ENCODE peak calls at places on chromosomes 12 and 14, in six cellular contexts. Q is HCT116, W is psoas muscle, C is left ventricle myocardium inferior, T is cardiac fibroblast, J is IMR-90. O is an unnamed sample.
A peak's percentile ranks its signal among the peaks of the same experiment; 100 is the strongest.

GRCh38 chr14:101604228-101604934 is 43.1 kb downstream of the DIO3 start:
- DNase-seq in Q (no peak), W (no peak), C (peak; percentile 4), T (no peak), J (no peak), O (no peak)

GRCh38 chr12:98725481-98726247 is 80.6 kb downstream of the APAF1 start:
- DNase-seq in Q (peak; percentile 21), W (no peak), C (no peak), T (peak; percentile 72), J (peak; percentile 80), O (peak; percentile 73)

GRCh38 chr14:35352274-35353233 is 52.0 kb downstream of the NFKBIA start:
- DNase-seq in Q (no peak), W (no peak), C (no peak), T (no peak), J (no peak), O (no peak)

GRCh38 chr12:111410229-111411186 is 4.8 kb downstream of the SH2B3 start:
- DNase-seq in Q (no peak), W (no peak), C (peak; percentile 44), T (peak; percentile 53), J (no peak), O (peak; percentile 49)

GRCh38 chr14:35342160-35343010 is 50.2 kb downstream of the PSMA6 start:
- DNase-seq in Q (no peak), W (peak; percentile 77), C (peak; percentile 67), T (peak; percentile 59), J (peak; percentile 62), O (peak; percentile 43)

GRCh38 chr14:74493343-74494261 is at the start of gene ISCA2:
- DNase-seq in Q (peak; percentile 97), W (peak; percentile 100), C (peak; percentile 100), T (peak; percentile 100), J (peak; percentile 99), O (peak; percentile 99)

GRCh38 chr12:67540920-67541624 is 107.5 kb upstream of the DYRK2 start:
- DNase-seq in Q (no peak), W (no peak), C (no peak), T (no peak), J (peak; percentile 16), O (peak; percentile 59)

GRCh38 chr12:5497329-5498058 is 65.6 kb downstream of the NTF3 start:
- DNase-seq in Q (no peak), W (peak; percentile 24), C (no peak), T (no peak), J (peak; percentile 26), O (no peak)

GRCh38 chr12:31578632-31579031 is 12.3 kb downstream of the DENND5B start:
- DNase-seq in Q (no peak), W (no peak), C (no peak), T (peak; percentile 35), J (peak; percentile 49), O (peak; percentile 75)

GRCh38 chr14:89941830-89942377 is 12.6 kb downstream of the EFCAB11 start:
- DNase-seq in Q (no peak), W (no peak), C (no peak), T (no peak), J (no peak), O (no peak)

GRCh38 chr12:107539196-107539939 is 146.2 kb upstream of the PWP1 start:
- DNase-seq in Q (no peak), W (no peak), C (no peak), T (no peak), J (no peak), O (no peak)

GRCh38 chr14:89417469-89418225 is 614 bp upstream of the FOXN3 start:
- DNase-seq in Q (peak; percentile 54), W (peak; percentile 62), C (peak; percentile 61), T (peak; percentile 47), J (peak; percentile 33), O (peak; percentile 48)

GRCh38 chr12:121530600-121531355 is 50.0 kb downstream of the KDM2B start:
- DNase-seq in Q (no peak), W (peak; percentile 61), C (peak; percentile 78), T (peak; percentile 94), J (peak; percentile 88), O (peak; percentile 80)

GRCh38 chr12:65508281-65509035 is 230.0 kb downstream of the MSRB3 start:
- DNase-seq in Q (no peak), W (no peak), C (no peak), T (no peak), J (no peak), O (no peak)

GRCh38 chr12:26465419-26466097 is 270.2 kb downstream of the SSPN start:
- DNase-seq in Q (no peak), W (no peak), C (no peak), T (peak; percentile 34), J (no peak), O (peak; percentile 9)

GRCh38 chr14:31138301-31138700 is 69.3 kb downstream of the HECTD1 start:
- DNase-seq in Q (no peak), W (no peak), C (no peak), T (no peak), J (peak; percentile 6), O (no peak)

GRCh38 chr14:100317897-100318808 is 5.0 kb upstream of the SLC25A47 start:
- DNase-seq in Q (peak; percentile 35), W (peak; percentile 78), C (peak; percentile 81), T (peak; percentile 76), J (peak; percentile 26), O (peak; percentile 46)

GRCh38 chr14:100147181-100147631 is 12.2 kb downstream of the DEGS2 start:
- DNase-seq in Q (no peak), W (no peak), C (no peak), T (no peak), J (no peak), O (no peak)

GRCh38 chr12:31021809-31022492 is 51.7 kb upstream of the DDX11 start:
- DNase-seq in Q (no peak), W (no peak), C (no peak), T (no peak), J (no peak), O (peak; percentile 63)

GRCh38 chr14:85254718-85255117 is 275.2 kb upstream of the FLRT2 start:
- DNase-seq in Q (no peak), W (no peak), C (no peak), T (no peak), J (no peak), O (no peak)

GRCh38 chr12:12141000-12141399 is 70.3 kb downstream of the BCL2L14 start:
- DNase-seq in Q (no peak), W (no peak), C (no peak), T (no peak), J (no peak), O (no peak)

GRCh38 chr14:24212924-24213865 is at the start of gene CHMP4A:
- DNase-seq in Q (peak; percentile 95), W (peak; percentile 98), C (peak; percentile 97), T (peak; percentile 99), J (peak; percentile 99), O (peak; percentile 99)

GRCh38 chr12:116141110-116141832 is 136.2 kb downstream of the MED13L start:
- DNase-seq in Q (no peak), W (no peak), C (no peak), T (no peak), J (no peak), O (no peak)

GRCh38 chr12:78209851-78210493 is 379.3 kb downstream of the NAV3 start:
- DNase-seq in Q (no peak), W (no peak), C (peak; percentile 33), T (peak; percentile 73), J (peak; percentile 21), O (peak; percentile 81)

GRCh38 chr12:553216-554000 is 93.7 kb downstream of the B4GALNT3 start:
- DNase-seq in Q (no peak), W (no peak), C (no peak), T (no peak), J (no peak), O (no peak)

GRCh38 chr12:91722072-91722471 is 423.6 kb downstream of the BTG1 start:
- DNase-seq in Q (no peak), W (no peak), C (no peak), T (peak; percentile 9), J (no peak), O (no peak)

GRCh38 chr12:31970199-31970598 is 11.0 kb downstream of the RESF1 start:
- DNase-seq in Q (no peak), W (no peak), C (no peak), T (no peak), J (no peak), O (no peak)

GRCh38 chr14:28766505-28767238 is at the start of gene FOXG1:
- DNase-seq in Q (no peak), W (peak; percentile 50), C (no peak), T (peak; percentile 71), J (no peak), O (peak; percentile 51)

GRCh38 chr14:103121161-103121845 is 2.0 kb upstream of the TNFAIP2 start:
- DNase-seq in Q (no peak), W (peak; percentile 83), C (peak; percentile 64), T (peak; percentile 72), J (no peak), O (peak; percentile 60)

GRCh38 chr14:20612403-20612802 is 21.2 kb upstream of the RNASE12 start:
- DNase-seq in Q (no peak), W (no peak), C (no peak), T (no peak), J (no peak), O (no peak)

GRCh38 chr12:129564768-129565167 is 339.1 kb downstream of the TMEM132D start:
- DNase-seq in Q (no peak), W (no peak), C (no peak), T (no peak), J (no peak), O (no peak)

GRCh38 chr12:71589478-71589881 is 74.2 kb downstream of the ZFC3H1 start:
- DNase-seq in Q (no peak), W (no peak), C (no peak), T (peak; percentile 32), J (peak; percentile 45), O (peak; percentile 52)

GRCh38 chr12:12859690-12860089 is 31.7 kb upstream of the GPRC5A start:
- DNase-seq in Q (no peak), W (no peak), C (no peak), T (no peak), J (peak; percentile 35), O (peak; percentile 40)

GRCh38 chr14:95062220-95062619 is 95.1 kb downstream of the DICER1 start:
- DNase-seq in Q (no peak), W (no peak), C (no peak), T (no peak), J (no peak), O (no peak)

GRCh38 chr12:89235189-89235993 is 116.9 kb downstream of the DUSP6 start:
- DNase-seq in Q (no peak), W (no peak), C (no peak), T (no peak), J (no peak), O (no peak)

GRCh38 chr12:48994224-48995060 is 4.7 kb downstream of the DDN start:
- DNase-seq in Q (no peak), W (no peak), C (no peak), T (no peak), J (no peak), O (no peak)
- TF ChIP-seq CTCF in Q (no peak), W (no peak), C (no peak), T (no peak), J (no peak), O (no peak)

GRCh38 chr12:53048033-53048779 is 1.7 kb upstream of the TNS2 start:
- DNase-seq in Q (no peak), W (peak; percentile 83), C (peak; percentile 81), T (no peak), J (no peak), O (no peak)
- TF ChIP-seq CTCF in Q (no peak), W (peak; percentile 27), C (no peak), T (no peak), J (peak; percentile 10), O (no peak)

GRCh38 chr14:71773900-71774481 is 158.2 kb upstream of the RGS6 start:
- DNase-seq in Q (no peak), W (no peak), C (no peak), T (no peak), J (no peak), O (no peak)
- TF ChIP-seq CTCF in Q (no peak), W (no peak), C (no peak), T (no peak), J (no peak), O (no peak)

GRCh38 chr14:36773136-36773540 is 111.5 kb downstream of the PAX9 start:
- DNase-seq in Q (peak; percentile 33), W (no peak), C (no peak), T (no peak), J (peak; percentile 15), O (peak; percentile 31)
- TF ChIP-seq CTCF in Q (peak; percentile 19), W (no peak), C (no peak), T (peak; percentile 4), J (no peak), O (no peak)

O was measured in fibroblast of lung.